ENCODE peak calls at places on chromosomes 13 and 19, in nine cellular contexts. E is NCI-H774; Y is A549; Z is Calu3; Q is nucleus accumbens; B is lung microvascular endothelial cell; I is RWPE1; L is NCI-H1436 treated with DMSO at 0.1 percent for 48 hours; W is activated CD4-positive, alpha-beta T cell treated with anti-CD3 and anti-CD28 coated beads for 1 hour. N is an unnamed sample.

GRCh38 chr19:4327252-4327876 is 11.3 kb downstream of the STAP2 start:
- DNase-seq in E (no peak), Y (peak), Z (no peak), Q (peak), B (peak), I (no peak), L (no peak), W (peak), N (peak)

GRCh38 chr19:28482221-28482620 is 730.7 kb downstream of the UQCRFS1 start:
- DNase-seq in E (no peak), Y (peak), Z (no peak), Q (no peak), B (no peak), I (no peak), L (peak), W (no peak), N (no peak)

GRCh38 chr13:23563085-23563484 is 7.1 kb upstream of the TNFRSF19 start:
- DNase-seq in E (no peak), Y (no peak), Z (no peak), Q (no peak), B (no peak), I (no peak), L (no peak), W (no peak), N (no peak)

GRCh38 chr19:57192064-57192395 is 730 bp downstream of the ZNF264 start:
- DNase-seq in E (no peak), Y (peak), Z (no peak), Q (no peak), B (peak), I (peak), L (no peak), W (no peak), N (no peak)

GRCh38 chr19:10238172-10238783 is 7.1 kb upstream of the S1PR2 start:
- DNase-seq in E (peak), Y (peak), Z (no peak), Q (no peak), B (no peak), I (peak), L (peak), W (no peak), N (no peak)

GRCh38 chr19:30711296-30711695 is 339.1 kb downstream of the ZNF536 start:
- DNase-seq in E (no peak), Y (no peak), Z (no peak), Q (no peak), B (no peak), I (no peak), L (no peak), W (no peak), N (no peak)

GRCh38 chr13:78753457-78753856 is 94.5 kb upstream of the OBI1 start:
- DNase-seq in E (no peak), Y (no peak), Z (no peak), Q (no peak), B (no peak), I (no peak), L (no peak), W (no peak), N (no peak)

GRCh38 chr13:101309014-101309619 is 107.2 kb downstream of the NALCN start:
- DNase-seq in E (no peak), Y (no peak), Z (no peak), Q (no peak), B (no peak), I (peak), L (no peak), W (no peak), N (no peak)

GRCh38 chr13:106471957-106472543 is 63.4 kb downstream of the EFNB2 start:
- DNase-seq in E (no peak), Y (peak), Z (peak), Q (no peak), B (no peak), I (peak), L (no peak), W (no peak), N (peak)

GRCh38 chr19:42232435-42232834 is 10.0 kb downstream of the GSK3A start:
- DNase-seq in E (no peak), Y (no peak), Z (no peak), Q (no peak), B (no peak), I (no peak), L (no peak), W (no peak), N (no peak)

GRCh38 chr13:37313383-37313782 is 207.9 kb upstream of the CSNK1A1L start:
- DNase-seq in E (no peak), Y (no peak), Z (peak), Q (no peak), B (no peak), I (peak), L (no peak), W (no peak), N (no peak)

GRCh38 chr19:7527516-7528191 is 5.2 kb downstream of the MCOLN1 start:
- DNase-seq in E (no peak), Y (no peak), Z (no peak), Q (no peak), B (no peak), I (no peak), L (no peak), W (no peak), N (no peak)

GRCh38 chr19:43300206-43300605 is 30.9 kb upstream of the PSG9 start:
- DNase-seq in E (no peak), Y (no peak), Z (no peak), Q (no peak), B (no peak), I (no peak), L (no peak), W (no peak), N (no peak)

GRCh38 chr13:102273111-102273510 is 128.7 kb downstream of the FGF14 start:
- DNase-seq in E (no peak), Y (no peak), Z (no peak), Q (no peak), B (no peak), I (no peak), L (no peak), W (no peak), N (no peak)

GRCh38 chr19:3365447-3366103 is 808 bp upstream of the NFIC start:
- DNase-seq in E (peak), Y (peak), Z (peak), Q (no peak), B (no peak), I (no peak), L (no peak), W (no peak), N (peak)

GRCh38 chr19:1767464-1767933 is 14.2 kb downstream of the ONECUT3 start:
- DNase-seq in E (peak), Y (no peak), Z (no peak), Q (no peak), B (peak), I (peak), L (no peak), W (peak), N (peak)

GRCh38 chr19:13033819-13034611 is 38.7 kb downstream of the NFIX start:
- DNase-seq in E (peak), Y (peak), Z (peak), Q (peak), B (peak), I (peak), L (no peak), W (no peak), N (no peak)

GRCh38 chr19:23698711-23699520 is 11.9 kb upstream of the ZNF675 start:
- DNase-seq in E (peak), Y (no peak), Z (no peak), Q (no peak), B (no peak), I (peak), L (no peak), W (no peak), N (no peak)

GRCh38 chr19:1181606-1182005 is 7.5 kb upstream of the SBNO2 start:
- DNase-seq in E (peak), Y (no peak), Z (peak), Q (no peak), B (no peak), I (no peak), L (no peak), W (no peak), N (no peak)

GRCh38 chr19:38596057-38596981 is 21.4 kb downstream of the MAP4K1 start:
- DNase-seq in E (peak), Y (peak), Z (peak), Q (no peak), B (peak), I (peak), L (no peak), W (no peak), N (peak)

GRCh38 chr13:53784331-53784730 is 755.7 kb downstream of the OLFM4 start:
- DNase-seq in E (no peak), Y (no peak), Z (no peak), Q (no peak), B (no peak), I (no peak), L (no peak), W (no peak), N (no peak)

GRCh38 chr13:73938375-73939070 is 195.7 kb downstream of the KLF12 start:
- DNase-seq in E (no peak), Y (peak), Z (no peak), Q (no peak), B (no peak), I (peak), L (no peak), W (no peak), N (no peak)

GRCh38 chr19:38842439-38843174 is 7.2 kb downstream of the HNRNPL start:
- DNase-seq in E (no peak), Y (peak), Z (no peak), Q (no peak), B (no peak), I (no peak), L (no peak), W (peak), N (no peak)

GRCh38 chr13:97749174-97749573 is 204.3 kb upstream of the IPO5 start:
- DNase-seq in E (no peak), Y (peak), Z (peak), Q (no peak), B (no peak), I (peak), L (no peak), W (no peak), N (no peak)

GRCh38 chr19:58154287-58154678 is 3.7 kb upstream of the ZNF329 start:
- DNase-seq in E (no peak), Y (no peak), Z (peak), Q (no peak), B (peak), I (peak), L (no peak), W (no peak), N (peak)

GRCh38 chr19:46303702-46304397 is 7.0 kb downstream of the HIF3A start:
- DNase-seq in E (no peak), Y (peak), Z (peak), Q (no peak), B (peak), I (peak), L (no peak), W (no peak), N (peak)

GRCh38 chr13:112943309-112944125 is 25.5 kb upstream of the MCF2L start:
- DNase-seq in E (peak), Y (peak), Z (peak), Q (no peak), B (no peak), I (peak), L (no peak), W (no peak), N (peak)

GRCh38 chr19:10699650-10700335 is 1.4 kb upstream of the QTRT1 start:
- DNase-seq in E (peak), Y (peak), Z (peak), Q (no peak), B (peak), I (peak), L (no peak), W (peak), N (no peak)

GRCh38 chr13:22325761-22326160 is 654.9 kb downstream of the FGF9 start:
- DNase-seq in E (no peak), Y (no peak), Z (no peak), Q (no peak), B (no peak), I (no peak), L (no peak), W (no peak), N (no peak)

GRCh38 chr13:104431895-104432294 is 1365.7 kb upstream of the SLC10A2 start:
- DNase-seq in E (no peak), Y (no peak), Z (no peak), Q (no peak), B (no peak), I (no peak), L (no peak), W (no peak), N (no peak)

GRCh38 chr19:38036707-38037106 is 129.7 kb downstream of the SIPA1L3 start:
- DNase-seq in E (no peak), Y (no peak), Z (no peak), Q (no peak), B (no peak), I (no peak), L (no peak), W (no peak), N (no peak)

GRCh38 chr13:38566526-38566925 is 120.4 kb upstream of the FREM2 start:
- DNase-seq in E (peak), Y (no peak), Z (no peak), Q (no peak), B (peak), I (no peak), L (no peak), W (no peak), N (no peak)

N was measured in frontal cortex.